ENCODE peak calls at places on chromosome 16, in seven cellular contexts. A, Y, W, B, L, O and I are unnamed samples.

GRCh38 chr16:80580109-80580832 is 39.5 kb downstream of the DYNLRB2 start:
- DNase-seq in A (no peak), Y (no peak), W (no peak), B (peak; percentile 42), L (no peak), O (no peak), I (no peak)

GRCh38 chr16:83145297-83145696 is 518.5 kb downstream of the CDH13 start:
- DNase-seq in A (no peak), Y (no peak), W (no peak), B (no peak), L (no peak), O (no peak), I (no peak)

GRCh38 chr16:66933776-66934137 is 445 bp downstream of the CIAO2B start:
- DNase-seq in A (peak; percentile 71), Y (no peak), W (no peak), B (no peak), L (no peak), O (no peak), I (peak; percentile 35)

GRCh38 chr16:715448-716249 is 731 bp downstream of the METRN start:
- DNase-seq in A (no peak), Y (no peak), W (no peak), B (no peak), L (no peak), O (peak; percentile 42), I (peak; percentile 29)

GRCh38 chr16:54273566-54273965 is 13.0 kb downstream of the IRX3 start:
- DNase-seq in A (no peak), Y (no peak), W (no peak), B (no peak), L (no peak), O (no peak), I (no peak)

GRCh38 chr16:46427340-46428107 is 193.7 kb downstream of the SHCBP1 start:
- DNase-seq in A (no peak), Y (peak; percentile 57), W (no peak), B (no peak), L (no peak), O (no peak), I (no peak)

GRCh38 chr16:9048302-9048700 is 43.1 kb upstream of the HAPSTR1 start:
- DNase-seq in A (no peak), Y (no peak), W (no peak), B (no peak), L (no peak), O (no peak), I (no peak)

GRCh38 chr16:74896389-74897370 is 88.2 kb downstream of the WDR59 start:
- DNase-seq in A (peak; percentile 40), Y (no peak), W (peak; percentile 28), B (no peak), L (no peak), O (no peak), I (no peak)

GRCh38 chr16:63983401-63983800 is 1138.5 kb downstream of the CDH11 start:
- DNase-seq in A (no peak), Y (no peak), W (no peak), B (no peak), L (no peak), O (no peak), I (no peak)

GRCh38 chr16:80680839-80681238 is 123.6 kb downstream of the CDYL2 start:
- DNase-seq in A (no peak), Y (no peak), W (no peak), B (no peak), L (no peak), O (no peak), I (no peak)

GRCh38 chr16:49532243-49532870 is 158.8 kb downstream of the C16orf78 start:
- DNase-seq in A (no peak), Y (peak; percentile 64), W (no peak), B (no peak), L (no peak), O (no peak), I (no peak)

GRCh38 chr16:66606000-66606751 is 1.7 kb downstream of the CMTM3 start:
- DNase-seq in A (no peak), Y (no peak), W (no peak), B (no peak), L (no peak), O (peak; percentile 39), I (no peak)

GRCh38 chr16:55465077-55465896 is 13.7 kb upstream of the MMP2 start:
- DNase-seq in A (peak; percentile 72), Y (peak; percentile 96), W (peak; percentile 92), B (peak; percentile 77), L (no peak), O (peak; percentile 73), I (peak; percentile 90)

GRCh38 chr16:66443269-66443652 is 16.2 kb downstream of the BEAN1 start:
- DNase-seq in A (no peak), Y (peak; percentile 10), W (no peak), B (no peak), L (no peak), O (no peak), I (no peak)

GRCh38 chr16:907819-908218 is 63.0 kb downstream of the LMF1 start:
- DNase-seq in A (no peak), Y (peak; percentile 52), W (no peak), B (no peak), L (no peak), O (no peak), I (no peak)

GRCh38 chr16:30740364-30741251 is 7.6 kb upstream of the PHKG2 start:
- DNase-seq in A (peak; percentile 98), Y (peak; percentile 91), W (peak; percentile 92), B (no peak), L (peak; percentile 22), O (no peak), I (peak; percentile 91)

GRCh38 chr16:4882633-4883285 is 35.5 kb downstream of the UBN1 start:
- DNase-seq in A (peak; percentile 93), Y (peak; percentile 55), W (peak; percentile 73), B (no peak), L (peak; percentile 14), O (no peak), I (peak; percentile 79)

GRCh38 chr16:52563767-52564611 is 17.0 kb upstream of the TOX3 start:
- DNase-seq in A (no peak), Y (no peak), W (no peak), B (no peak), L (no peak), O (no peak), I (no peak)

GRCh38 chr16:67883146-67883871 is 1.4 kb upstream of the NRN1L start:
- DNase-seq in A (no peak), Y (no peak), W (no peak), B (no peak), L (no peak), O (no peak), I (no peak)

GRCh38 chr16:88900653-88901052 is 34.2 kb upstream of the PABPN1L start:
- DNase-seq in A (no peak), Y (no peak), W (no peak), B (no peak), L (no peak), O (no peak), I (no peak)

GRCh38 chr16:23124315-23124714 is 24.9 kb downstream of the USP31 start:
- DNase-seq in A (no peak), Y (no peak), W (no peak), B (no peak), L (no peak), O (no peak), I (peak; percentile 55)

GRCh38 chr16:2968738-2969544 is at the start of gene PAQR4:
- DNase-seq in A (peak; percentile 68), Y (peak; percentile 94), W (peak; percentile 87), B (peak; percentile 61), L (peak; percentile 48), O (peak; percentile 86), I (peak; percentile 85)

GRCh38 chr16:19027416-19027815 is 40.0 kb upstream of the COQ7 start:
- DNase-seq in A (peak; percentile 45), Y (no peak), W (no peak), B (no peak), L (no peak), O (no peak), I (no peak)

GRCh38 chr16:10983175-10983558 is 38.8 kb downstream of the CLEC16A start:
- DNase-seq in A (no peak), Y (no peak), W (no peak), B (no peak), L (no peak), O (no peak), I (no peak)

GRCh38 chr16:75927824-75928223 is 201.5 kb upstream of the CPHXL start:
- DNase-seq in A (no peak), Y (no peak), W (no peak), B (no peak), L (no peak), O (no peak), I (no peak)

GRCh38 chr16:81005644-81006471 is 827 bp downstream of the CMC2 start:
- DNase-seq in A (no peak), Y (no peak), W (peak; percentile 21), B (no peak), L (no peak), O (no peak), I (peak; percentile 77)

GRCh38 chr16:88357306-88358032 is 25.3 kb upstream of the ZNF469 start:
- DNase-seq in A (no peak), Y (peak; percentile 59), W (no peak), B (no peak), L (peak; percentile 95), O (no peak), I (no peak)

GRCh38 chr16:35195173-35195863 is 1735.9 kb downstream of the TP53TG3F start:
- DNase-seq in A (no peak), Y (no peak), W (no peak), B (no peak), L (no peak), O (no peak), I (no peak)

GRCh38 chr16:23847938-23848337 is 12.2 kb downstream of the PRKCB start:
- DNase-seq in A (no peak), Y (no peak), W (no peak), B (peak; percentile 27), L (no peak), O (no peak), I (no peak)

GRCh38 chr16:13883266-13883665 is 36.7 kb upstream of the ERCC4 start:
- DNase-seq in A (no peak), Y (no peak), W (no peak), B (no peak), L (no peak), O (no peak), I (no peak)

GRCh38 chr16:87678618-87679017 is 76.3 kb downstream of the JPH3 start:
- DNase-seq in A (no peak), Y (no peak), W (no peak), B (no peak), L (no peak), O (no peak), I (no peak)

GRCh38 chr16:57730771-57731730 is 4.5 kb upstream of the KATNB1 start:
- DNase-seq in A (no peak), Y (peak; percentile 40), W (no peak), B (no peak), L (no peak), O (no peak), I (no peak)